ENCODE peak calls at places on chromosomes 12 and 14, in seven cellular contexts. D is K562, U is A549, K is SK-N-SH, E is IMR-90, G is HepG2, Z is GM12878. A is an unnamed sample.

GRCh38 chr12:25764409-25764808 is 194.1 kb upstream of the RASSF8 start:
- DNase-seq in K (no peak), Z (no peak), E (no peak), G (no peak), D (no peak), U (no peak), A (no peak)

GRCh38 chr14:69719501-69719951 is 47.4 kb upstream of the SRSF5 start:
- DNase-seq in U (no peak), K (no peak), Z (no peak), E (peak), D (no peak), G (no peak), A (no peak)

GRCh38 chr12:84619053-84619452 is 293.5 kb downstream of the SLC6A15 start:
- DNase-seq in Z (no peak), E (no peak), U (no peak), D (no peak), K (no peak), G (no peak), A (no peak)

GRCh38 chr14:36315159-36315853 is 5.1 kb downstream of the MBIP start:
- DNase-seq in E (no peak), D (no peak), K (no peak), Z (peak), U (no peak), G (no peak), A (no peak)

GRCh38 chr12:110109837-110110535 is 14.2 kb upstream of the IFT81 start:
- DNase-seq in G (no peak), D (no peak), K (no peak), U (no peak), Z (no peak), E (no peak), A (no peak)

GRCh38 chr14:102050026-102050405 is 36.8 kb downstream of the HSP90AA1 start:
- DNase-seq in U (no peak), D (no peak), G (no peak), E (no peak), Z (no peak), K (no peak), A (no peak)

GRCh38 chr12:107373238-107373809 is 280.0 kb upstream of the CRY1 start:
- DNase-seq in G (no peak), K (peak), E (no peak), Z (no peak), D (no peak), U (no peak), A (no peak)

GRCh38 chr12:5808956-5809355 is 136.1 kb downstream of the ANO2 start:
- DNase-seq in Z (no peak), D (no peak), U (no peak), K (no peak), G (no peak), E (peak), A (no peak)

GRCh38 chr12:94109154-94109553 is 39.2 kb upstream of the PLXNC1 start:
- DNase-seq in U (no peak), E (peak), G (no peak), K (no peak), Z (no peak), D (peak), A (no peak)

GRCh38 chr14:32368107-32368506 is 39.0 kb downstream of the AKAP6 start:
- DNase-seq in D (no peak), U (no peak), Z (no peak), E (no peak), G (no peak), K (no peak), A (no peak)

GRCh38 chr12:23857201-23857600 is 92.3 kb downstream of the SOX5 start:
- DNase-seq in Z (no peak), U (no peak), D (no peak), K (no peak), E (no peak), G (no peak), A (no peak)

GRCh38 chr14:74980746-74981661 is 21.7 kb upstream of the EIF2B2 start:
- DNase-seq in D (no peak), K (no peak), Z (no peak), G (no peak), E (peak), U (no peak), A (peak)

GRCh38 chr14:50320279-50320678 is 8.2 kb downstream of the DMAC2L start:
- DNase-seq in D (no peak), K (no peak), Z (peak), E (peak), U (no peak), G (no peak), A (no peak)

GRCh38 chr14:30527196-30527595 is 31.8 kb upstream of the G2E3 start:
- DNase-seq in D (no peak), E (no peak), G (no peak), Z (no peak), K (no peak), U (no peak), A (no peak)

GRCh38 chr14:88023658-88024187 is 18.8 kb downstream of the GPR65 start:
- DNase-seq in U (no peak), K (no peak), D (no peak), Z (no peak), E (no peak), G (peak), A (no peak)

GRCh38 chr14:92680781-92681650 is 67.4 kb downstream of the LGMN start:
- DNase-seq in K (peak), Z (no peak), G (peak), D (peak), U (peak), E (peak), A (peak)

GRCh38 chr14:23539209-23539866 is 12.2 kb downstream of the ZFHX2 start:
- DNase-seq in E (peak), K (peak), U (peak), D (peak), G (peak), Z (no peak), A (no peak)

GRCh38 chr14:37974421-37974820 is 233.3 kb upstream of the SSTR1 start:
- DNase-seq in D (no peak), Z (no peak), G (no peak), U (no peak), K (no peak), E (no peak), A (no peak)

GRCh38 chr12:84128117-84128991 is 784.2 kb downstream of the SLC6A15 start:
- DNase-seq in K (no peak), D (no peak), U (no peak), G (no peak), E (no peak), Z (no peak), A (no peak)

GRCh38 chr14:51018521-51018920 is 74.2 kb upstream of the PYGL start:
- DNase-seq in U (no peak), E (peak), G (no peak), K (no peak), Z (no peak), D (no peak), A (no peak)

GRCh38 chr12:91630906-91631305 is 448.3 kb upstream of the DCN start:
- DNase-seq in E (no peak), D (no peak), K (no peak), U (no peak), Z (no peak), G (no peak), A (no peak)

GRCh38 chr14:75147423-75148071 is 20.7 kb upstream of the NEK9 start:
- DNase-seq in Z (no peak), U (peak), K (no peak), E (peak), D (no peak), G (peak), A (no peak)

GRCh38 chr12:105477873-105478272 is 147.4 kb downstream of the C12orf75 start:
- DNase-seq in U (no peak), E (no peak), G (no peak), Z (no peak), K (peak), D (no peak), A (no peak)

GRCh38 chr12:105476616-105477015 is 146.1 kb downstream of the C12orf75 start:
- DNase-seq in E (no peak), D (no peak), Z (peak), K (no peak), U (no peak), G (no peak), A (no peak)

GRCh38 chr12:105470601-105471000 is 140.1 kb downstream of the C12orf75 start:
- DNase-seq in Z (no peak), K (no peak), E (no peak), G (no peak), D (no peak), U (no peak), A (no peak)

GRCh38 chr12:105470102-105470501 is 139.6 kb downstream of the C12orf75 start:
- DNase-seq in D (no peak), U (no peak), E (no peak), K (no peak), G (no peak), Z (no peak), A (no peak)

DNA sequence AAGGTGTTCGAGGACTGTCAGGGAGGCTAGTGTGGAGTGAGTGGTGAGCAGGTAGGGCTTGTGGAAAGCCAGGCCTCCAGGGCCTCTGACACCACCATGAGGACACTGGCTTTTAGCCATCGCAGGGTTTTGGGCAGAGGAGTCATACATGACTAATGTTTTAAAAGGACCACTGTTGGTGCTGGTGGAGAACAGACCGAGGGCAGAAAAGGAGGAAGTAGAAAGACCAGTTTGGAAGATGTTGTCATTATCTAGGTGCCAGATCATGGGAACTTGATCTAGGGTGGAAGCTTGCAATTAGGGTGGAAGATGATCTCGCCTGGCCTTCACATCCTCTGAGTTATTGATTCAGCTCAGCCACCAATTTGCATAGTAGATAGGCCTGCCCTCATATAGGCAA is 144.2 kb downstream of the C12orf75 start:
- DNase-seq in D (no peak), E (peak), U (no peak), K (no peak), Z (no peak), G (no peak), A (no peak)
- TF ChIP-seq RFX5 in D (no peak), E (no peak), U (no peak), K (no peak), Z (no peak), G (no peak), A (no peak)

DNA sequence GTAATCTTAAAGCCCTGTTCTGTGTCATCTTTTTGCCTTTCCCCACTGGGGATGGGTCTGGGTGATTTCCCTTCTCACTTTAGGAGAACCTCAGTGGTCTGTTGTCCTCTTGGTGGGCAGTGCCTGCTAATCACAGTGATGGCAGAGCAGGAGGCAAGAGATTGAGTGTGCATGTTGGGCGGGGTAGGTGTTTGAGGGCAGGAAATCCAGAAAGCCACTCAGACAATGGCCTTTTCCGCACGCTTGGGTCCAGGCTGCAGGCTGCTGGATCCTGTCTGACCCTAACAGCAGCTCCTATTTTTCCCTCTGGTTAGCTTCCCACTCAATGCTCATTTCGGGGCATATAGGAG is 13.7 kb upstream of the ITGA5 start:
- DNase-seq in E (no peak), K (no peak), Z (no peak), U (no peak), G (no peak), D (no peak), A (no peak)
- H3K27ac ChIP-seq in E (no peak), K (no peak), Z (no peak), U (no peak), G (no peak), D (no peak), A (no peak)

GRCh38 chr14:65287264-65288131 is 125.0 kb upstream of the FUT8 start:
- DNase-seq in D (no peak), G (no peak), U (no peak), Z (no peak), E (no peak), K (no peak), A (no peak)
- TF ChIP-seq RFX5 in D (no peak), G (no peak), U (no peak), Z (no peak), E (no peak), K (no peak), A (no peak)

DNA sequence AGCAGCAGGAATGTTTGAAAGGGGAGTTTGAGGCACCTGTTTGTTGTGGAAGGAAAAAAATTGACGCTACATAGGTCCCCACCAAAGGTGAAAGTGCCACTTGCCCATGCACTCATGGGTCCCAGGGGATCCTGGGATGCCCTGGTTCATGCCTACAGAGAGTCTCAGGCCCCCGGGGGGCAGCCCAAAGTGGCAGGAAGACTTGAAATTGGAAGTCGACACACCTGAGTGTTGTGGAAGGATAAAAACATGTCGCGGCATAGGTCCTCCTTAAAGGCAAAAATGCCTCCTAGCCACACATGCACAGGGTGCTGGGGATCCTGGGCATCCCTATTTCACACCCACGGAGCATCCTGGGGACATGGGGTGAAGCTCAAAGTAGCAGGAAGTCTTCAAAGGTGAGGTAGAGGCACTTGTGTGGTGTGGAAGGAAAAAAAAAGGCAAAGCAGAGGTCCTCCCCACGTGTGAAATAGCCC is 576.1 kb downstream of the ALG10 start:
- DNase-seq in Z (no peak), D (peak), E (no peak), U (no peak), G (no peak), K (peak), A (no peak)
- H3K27ac ChIP-seq in Z (no peak), D (no peak), E (no peak), U (no peak), G (no peak), K (no peak), A (no peak)

GRCh38 chr12:21526053-21526452 is at the start of gene SPX:
- DNase-seq in K (no peak), E (peak), D (no peak), U (peak), Z (no peak), G (peak), A (no peak)
- TF ChIP-seq RFX5 in K (no peak), E (no peak), D (no peak), U (no peak), Z (no peak), G (no peak), A (no peak)

GRCh38 chr12:66877886-66878285 is 199.0 kb upstream of the GRIP1 start:
- DNase-seq in K (no peak), Z (no peak), G (no peak), D (no peak), E (no peak), U (no peak), A (peak)
- H3K27ac ChIP-seq in K (no peak), Z (no peak), G (no peak), D (no peak), E (no peak), U (no peak), A (no peak)

DNA sequence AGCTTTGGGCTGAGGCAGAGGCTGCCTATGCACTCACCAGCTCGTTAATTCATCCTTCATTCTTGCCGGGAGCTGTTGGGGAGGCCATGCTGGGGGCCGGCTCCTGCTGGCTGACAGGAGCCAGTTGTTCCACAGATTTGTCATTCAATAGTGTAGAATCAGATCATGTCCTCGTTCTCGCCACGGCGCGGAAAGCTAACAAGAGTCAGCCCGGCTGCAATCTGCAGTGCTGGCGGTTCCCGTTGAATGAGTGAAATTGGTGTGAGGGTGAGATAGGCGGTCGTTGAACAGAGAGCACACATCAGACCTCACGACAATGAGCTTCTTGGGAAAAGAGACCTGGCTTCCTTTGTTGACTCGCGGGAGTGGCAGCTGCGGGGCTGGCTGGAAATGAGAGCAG is 57.5 kb downstream of the KIF26A start:
- DNase-seq in U (no peak), E (no peak), G (no peak), D (no peak), Z (no peak), K (no peak), A (no peak)
- TF ChIP-seq RFX5 in U (no peak), E (no peak), G (no peak), D (no peak), Z (no peak), K (no peak), A (no peak)

A was measured in H1.